ENCODE peak calls at places on chromosomes 6 and 20, in six cellular contexts. U, I, R, M, V and D are unnamed samples.

GRCh38 chr20:51022803-51023616 is at the start of gene KCNG1:
- DNase-seq in U (peak; percentile 69), I (no peak), R (peak; percentile 76), M (no peak), V (peak; percentile 77), D (no peak)

GRCh38 chr6:113363866-113364265 is 493.3 kb upstream of the MARCKS start:
- DNase-seq in U (no peak), I (no peak), R (no peak), M (no peak), V (no peak), D (no peak)

GRCh38 chr20:31848088-31848999 is 2.9 kb upstream of the FOXS1 start:
- DNase-seq in U (no peak), I (no peak), R (no peak), M (no peak), V (no peak), D (no peak)

GRCh38 chr6:168044521-168045130 is 34.4 kb downstream of the FRMD1 start:
- DNase-seq in U (no peak), I (no peak), R (no peak), M (no peak), V (no peak), D (no peak)

GRCh38 chr6:20211941-20212391 is 303 bp downstream of the MBOAT1 start:
- DNase-seq in U (no peak), I (no peak), R (peak; percentile 51), M (no peak), V (peak; percentile 70), D (peak; percentile 53)

GRCh38 chr6:164507197-164507957 is 802.0 kb downstream of the C6orf118 start:
- DNase-seq in U (no peak), I (no peak), R (no peak), M (no peak), V (no peak), D (no peak)

GRCh38 chr6:43506171-43506570 is 4.0 kb downstream of the LRRC73 start:
- DNase-seq in U (no peak), I (no peak), R (no peak), M (no peak), V (no peak), D (no peak)

GRCh38 chr6:167762259-167762962 is 64.3 kb upstream of the AFDN start:
- DNase-seq in U (peak; percentile 84), I (no peak), R (no peak), M (no peak), V (peak; percentile 52), D (no peak)

GRCh38 chr20:25579081-25579770 is 6.1 kb downstream of the NINL start:
- DNase-seq in U (no peak), I (no peak), R (no peak), M (peak; percentile 29), V (no peak), D (no peak)

GRCh38 chr6:28657367-28657755 is 131.7 kb downstream of the GPX5 start:
- DNase-seq in U (no peak), I (no peak), R (peak; percentile 20), M (no peak), V (no peak), D (no peak)

GRCh38 chr6:71209206-71209605 is 79.4 kb upstream of the OGFRL1 start:
- DNase-seq in U (no peak), I (no peak), R (no peak), M (no peak), V (no peak), D (no peak)

GRCh38 chr6:130643361-130643760 is 183.8 kb upstream of the SMLR1 start:
- DNase-seq in U (no peak), I (no peak), R (no peak), M (no peak), V (no peak), D (no peak)

GRCh38 chr6:13615802-13616140 is 636 bp downstream of the NOL7 start:
- DNase-seq in U (peak; percentile 65), I (no peak), R (peak; percentile 49), M (peak; percentile 61), V (peak; percentile 76), D (no peak)

GRCh38 chr20:9407805-9408421 is 106.5 kb upstream of the LAMP5 start:
- DNase-seq in U (no peak), I (no peak), R (peak; percentile 86), M (peak; percentile 70), V (peak; percentile 84), D (peak; percentile 26)

GRCh38 chr20:17636523-17637412 is 45.3 kb downstream of the RRBP1 start:
- DNase-seq in U (no peak), I (no peak), R (no peak), M (no peak), V (no peak), D (no peak)

GRCh38 chr20:41275181-41275793 is 42.2 kb downstream of the ZHX3 start:
- DNase-seq in U (no peak), I (no peak), R (no peak), M (no peak), V (no peak), D (no peak)

GRCh38 chr6:169895000-169895759 is 143.8 kb downstream of the ERMARD start:
- DNase-seq in U (no peak), I (no peak), R (no peak), M (no peak), V (no peak), D (no peak)

GRCh38 chr20:49233226-49233625 is 14.0 kb downstream of the DDX27 start:
- DNase-seq in U (no peak), I (no peak), R (no peak), M (no peak), V (no peak), D (no peak)

GRCh38 chr6:32624565-32624964 is 12.6 kb upstream of the HLA-DQA1 start:
- DNase-seq in U (no peak), I (no peak), R (no peak), M (no peak), V (no peak), D (no peak)

GRCh38 chr6:73873081-73873480 is 177.1 kb downstream of the CD109 start:
- DNase-seq in U (no peak), I (no peak), R (no peak), M (no peak), V (no peak), D (no peak)

GRCh38 chr6:87661503-87661902 is 40.5 kb downstream of the AKIRIN2 start:
- DNase-seq in U (no peak), I (no peak), R (no peak), M (no peak), V (no peak), D (no peak)

GRCh38 chr20:58550661-58551060 is 35.5 kb upstream of the APCDD1L start:
- DNase-seq in U (no peak), I (no peak), R (no peak), M (no peak), V (no peak), D (no peak)

GRCh38 chr6:150588862-150589499 is 10.7 kb upstream of the PLEKHG1 start:
- DNase-seq in U (no peak), I (no peak), R (no peak), M (no peak), V (no peak), D (no peak)

GRCh38 chr6:107670792-107671199 is 153.3 kb downstream of the SCML4 start:
- DNase-seq in U (peak; percentile 57), I (no peak), R (peak; percentile 21), M (peak; percentile 21), V (peak; percentile 83), D (no peak)

GRCh38 chr20:57393321-57394086 is 2.3 kb downstream of the RBM38 start:
- DNase-seq in U (no peak), I (peak; percentile 8), R (peak; percentile 94), M (no peak), V (no peak), D (no peak)

GRCh38 chr6:161079566-161080262 is 88.1 kb downstream of the MAP3K4 start:
- DNase-seq in U (no peak), I (no peak), R (no peak), M (no peak), V (no peak), D (peak; percentile 64)

GRCh38 chr20:53677447-53678314 is 84.0 kb upstream of the ZNF217 start:
- DNase-seq in U (peak; percentile 85), I (peak; percentile 37), R (peak; percentile 40), M (peak; percentile 85), V (peak; percentile 80), D (no peak)

GRCh38 chr20:61449057-61449456 is 197.0 kb downstream of the CDH4 start:
- DNase-seq in U (no peak), I (no peak), R (no peak), M (no peak), V (no peak), D (no peak)

GRCh38 chr6:151284431-151285060 is 44.8 kb downstream of the AKAP12 start:
- DNase-seq in U (no peak), I (no peak), R (no peak), M (no peak), V (no peak), D (peak; percentile 16)

GRCh38 chr20:24956001-24956761 is 7.1 kb downstream of the CST7 start:
- DNase-seq in U (no peak), I (no peak), R (no peak), M (peak; percentile 4), V (no peak), D (no peak)

GRCh38 chr6:33377166-33377565 is 14.5 kb upstream of the KIFC1 start:
- DNase-seq in U (no peak), I (no peak), R (no peak), M (no peak), V (no peak), D (no peak)

GRCh38 chr20:35273449-35274171 is 4.3 kb downstream of the MMP24OS start:
- DNase-seq in U (peak; percentile 65), I (no peak), R (no peak), M (no peak), V (no peak), D (no peak)
- H3K36me3 ChIP-seq in U (peaks cover 4% of the 10 kb centered on the region), I (peaks cover 2% of the 10 kb centered on the region), R (peaks cover 23% of the 10 kb centered on the region), M (peaks cover 6% of the 10 kb centered on the region), V (no peaks in the 10 kb centered on the region), D (peaks cover 15% of the 10 kb centered on the region)

DNA sequence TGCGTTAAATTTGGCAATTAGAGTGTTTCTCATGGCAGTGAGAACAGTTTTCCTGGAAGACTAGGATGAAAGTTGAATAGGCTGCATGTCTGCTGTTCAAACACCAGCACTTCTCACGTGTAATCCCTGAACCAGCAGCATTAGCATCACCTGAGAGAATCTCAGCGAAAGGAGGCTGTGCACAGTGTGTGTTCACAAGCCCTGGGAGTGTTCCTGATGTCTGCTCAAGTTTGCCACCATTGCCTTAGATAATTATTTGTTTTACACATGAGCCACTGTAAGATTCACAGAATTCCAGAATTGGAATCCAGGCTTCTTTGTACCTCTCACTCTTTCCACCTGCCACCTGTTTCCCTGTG is 117.3 kb downstream of the JARID2 start:
- DNase-seq in U (no peak), I (no peak), R (no peak), M (no peak), V (no peak), D (no peak)
- H3K4me3 ChIP-seq in U (peak overlapping the region; percentile 16), I (no peak overlapping the region), R (no peak overlapping the region), M (no peak overlapping the region), V (no peak overlapping the region), D (no peak overlapping the region)

GRCh38 chr20:54746796-54747195 is 271.4 kb downstream of the DOK5 start:
- DNase-seq in U (no peak), I (no peak), R (no peak), M (no peak), V (no peak), D (no peak)
- H3K9me3 ChIP-seq in U (no peaks in the 10 kb centered on the region), I (no peaks in the 10 kb centered on the region), R (no peaks in the 10 kb centered on the region), M (peaks cover 7% of the 10 kb centered on the region), V (no peaks in the 10 kb centered on the region), D (peaks cover 4% of the 10 kb centered on the region)

DNA sequence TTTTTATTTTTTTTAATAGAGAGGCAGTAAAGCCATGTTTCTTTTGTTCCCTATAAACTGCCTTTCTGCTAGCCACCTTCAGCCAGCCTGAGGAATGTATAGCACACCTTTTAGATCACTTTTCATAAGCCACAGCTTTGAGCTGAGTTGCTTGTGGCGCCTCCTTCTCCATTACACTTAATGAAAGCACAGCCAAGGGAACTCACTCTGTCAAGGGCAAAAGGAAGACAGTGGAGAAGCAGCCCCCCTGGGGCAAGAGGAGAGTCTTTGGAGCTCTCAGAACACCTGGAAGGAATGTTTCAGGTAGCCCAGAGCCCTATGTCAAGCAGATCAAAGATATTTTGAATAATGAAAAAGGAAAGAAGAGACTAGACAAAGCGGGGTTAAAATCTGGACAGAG is 235.1 kb downstream of the CLIC5 start:
- DNase-seq in U (no peak), I (no peak), R (no peak), M (no peak), V (no peak), D (no peak)
- H3K36me3 ChIP-seq in U (no peaks in the 10 kb centered on the region), I (no peaks in the 10 kb centered on the region), R (no peaks in the 10 kb centered on the region), M (no peaks in the 10 kb centered on the region), V (no peaks in the 10 kb centered on the region), D (no peaks in the 10 kb centered on the region)